ENCODE peak calls at places on chromosomes 12 and 14, in eight cellular contexts. U is GM12865; C is Peyer's patch; K is Panc1; F is breast epithelium; P is NB4; N is astrocyte of the cerebellum; T is CD8-positive, alpha-beta T cell. X is an unnamed sample.

GRCh38 chr14:74702293-74702692 is 10.6 kb downstream of the AREL1 start:
- DNase-seq in U (no peak), C (no peak), K (no peak), F (no peak), P (no peak), N (no peak), T (no peak), X (no peak)

GRCh38 chr14:23068792-23069412 is 11.6 kb upstream of the CDH24 start:
- DNase-seq in U (peak; percentile 90), C (peak; percentile 71), K (peak; percentile 86), F (peak; percentile 78), P (peak; percentile 86), N (peak; percentile 90), T (peak; percentile 73), X (peak; percentile 92)

GRCh38 chr12:49342066-49342913 is 4.4 kb upstream of the DNAJC22 start:
- DNase-seq in U (peak; percentile 88), C (peak; percentile 68), K (peak; percentile 39), F (no peak), P (peak; percentile 93), N (peak; percentile 49), T (peak; percentile 74), X (no peak)

GRCh38 chr12:55068416-55069010 is 48.7 kb downstream of the NEUROD4 start:
- DNase-seq in U (peak; percentile 56), C (no peak), K (peak; percentile 35), F (no peak), P (peak; percentile 75), N (peak; percentile 31), T (no peak), X (peak; percentile 55)

GRCh38 chr14:61500046-61500445 is 178.7 kb downstream of the PRKCH start:
- DNase-seq in U (no peak), C (no peak), K (no peak), F (no peak), P (no peak), N (no peak), T (no peak), X (no peak)

GRCh38 chr14:104968153-104968527 is 10.0 kb downstream of the AHNAK2 start:
- DNase-seq in U (no peak), C (no peak), K (no peak), F (peak; percentile 78), P (no peak), N (peak; percentile 39), T (no peak), X (no peak)

GRCh38 chr12:3750616-3751015 is 2.3 kb downstream of the CRACR2A start:
- DNase-seq in U (no peak), C (no peak), K (no peak), F (no peak), P (no peak), N (no peak), T (no peak), X (no peak)

GRCh38 chr12:1093166-1093751 is 102.2 kb downstream of the ERC1 start:
- DNase-seq in U (peak; percentile 81), C (no peak), K (no peak), F (no peak), P (peak; percentile 70), N (peak; percentile 57), T (no peak), X (peak; percentile 31)

DNA sequence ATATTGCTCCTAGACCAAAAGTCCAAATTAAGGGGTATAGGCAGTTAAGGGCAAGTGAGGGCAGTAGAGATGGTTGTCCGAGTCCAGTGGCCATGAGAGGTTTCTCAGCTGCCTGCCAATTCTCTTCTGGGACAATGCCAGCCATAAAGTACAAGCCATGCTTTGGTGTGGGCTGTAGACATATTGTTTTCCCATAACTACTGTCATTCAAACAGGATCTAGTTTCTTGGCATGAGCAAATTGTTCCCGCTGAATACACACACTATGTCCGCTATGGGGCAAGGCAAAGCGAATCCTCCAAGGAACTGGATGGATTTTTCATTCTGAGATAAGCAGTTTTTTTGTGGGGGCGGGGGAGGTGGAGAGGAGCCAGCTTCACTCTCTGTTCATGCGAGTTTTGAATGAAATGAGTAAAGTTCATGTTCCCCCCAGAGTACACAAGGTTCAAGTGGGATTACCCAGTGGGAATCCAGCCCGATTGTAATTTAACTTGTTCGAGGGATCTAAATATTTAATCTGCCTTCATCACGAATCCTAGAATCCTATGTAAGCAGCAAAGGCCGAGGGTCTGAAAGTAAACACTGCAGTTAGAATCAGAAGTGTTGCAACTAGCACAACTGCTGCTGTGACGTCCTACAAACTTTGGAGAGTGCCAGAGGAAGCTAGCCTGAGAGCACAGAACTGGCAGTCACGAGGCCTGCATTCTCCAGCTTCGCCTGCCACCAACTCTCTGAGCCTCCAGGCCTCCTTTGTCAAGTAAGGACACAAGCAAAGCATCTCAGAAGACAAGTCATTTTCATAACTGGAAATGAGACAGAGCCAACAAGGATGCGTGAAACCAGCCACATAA is 137.0 kb downstream of the CRADD start:
- DNase-seq in U (peak; percentile 28), C (no peak), K (no peak), F (peak; percentile 72), P (no peak), N (no peak), T (no peak), X (no peak)
- H3K4me3 ChIP-seq in U (no peak overlapping the region), C (no peak overlapping the region), K (no peak overlapping the region), F (no peak overlapping the region), P (no peak overlapping the region), N (no peak overlapping the region), T (no peak overlapping the region), X (no peak overlapping the region)

GRCh38 chr14:60189923-60190840 is 25.0 kb upstream of the DHRS7 start:
- DNase-seq in U (peak; percentile 42), C (no peak), K (no peak), F (no peak), P (no peak), N (no peak), T (no peak), X (no peak)

GRCh38 chr14:60183724-60184596 is 18.8 kb upstream of the DHRS7 start:
- DNase-seq in U (peak; percentile 82), C (no peak), K (no peak), F (no peak), P (peak; percentile 75), N (peak; percentile 65), T (no peak), X (no peak)

GRCh38 chr14:60188696-60189095 is 23.5 kb upstream of the DHRS7 start:
- DNase-seq in U (no peak), C (no peak), K (no peak), F (no peak), P (no peak), N (no peak), T (no peak), X (no peak)

GRCh38 chr14:60184597-60185555 is 19.7 kb upstream of the DHRS7 start:
- DNase-seq in U (no peak), C (no peak), K (no peak), F (no peak), P (peak; percentile 18), N (no peak), T (no peak), X (no peak)

DNA sequence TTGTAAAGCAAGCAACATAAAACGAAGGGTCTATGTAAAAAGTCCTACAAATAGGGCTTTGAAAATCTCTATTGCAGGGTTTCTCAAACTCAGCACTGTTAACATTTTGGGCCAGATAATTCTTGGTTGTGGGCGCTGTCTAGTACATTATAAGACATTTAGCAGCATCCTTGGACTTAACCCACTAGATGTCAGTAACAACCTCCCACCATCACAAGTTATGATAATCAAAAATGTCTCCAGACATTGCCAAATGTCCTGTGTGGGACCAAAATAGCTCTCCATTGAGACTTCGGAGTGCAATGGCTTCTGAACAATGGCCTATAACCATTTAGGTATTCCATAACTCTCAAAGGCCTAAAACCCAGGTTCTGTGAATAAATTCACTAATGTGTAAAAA is 22.9 kb upstream of the DHRS7 start:
- DNase-seq in U (peak; percentile 52), C (no peak), K (no peak), F (no peak), P (peak; percentile 45), N (no peak), T (no peak), X (no peak)
- TF ChIP-seq CTCF in U (peak; percentile 35), C (no peak), K (peak; percentile 21), F (no peak), P (peak; percentile 4), N (peak; percentile 21), T (no peak), X (no peak)

GRCh38 chr12:100141666-100141997 is 1.0 kb downstream of the BLTP3B start:
- DNase-seq in U (peak; percentile 56), C (no peak), K (peak; percentile 77), F (no peak), P (peak; percentile 93), N (peak; percentile 84), T (no peak), X (peak; percentile 21)

GRCh38 chr12:100133200-100133599 is 9.5 kb downstream of the BLTP3B start:
- DNase-seq in U (no peak), C (no peak), K (no peak), F (no peak), P (no peak), N (no peak), T (no peak), X (no peak)

GRCh38 chr12:100142851-100143559 is at the start of gene BLTP3B:
- DNase-seq in U (peak; percentile 92), C (peak; percentile 92), K (no peak), F (peak; percentile 91), P (peak; percentile 96), N (peak; percentile 44), T (peak; percentile 88), X (peak; percentile 14)

GRCh38 chr12:100141998-100142850 is 450 bp downstream of the BLTP3B start:
- DNase-seq in U (peak; percentile 63), C (peak; percentile 36), K (no peak), F (peak; percentile 60), P (peak; percentile 64), N (no peak), T (peak; percentile 34), X (no peak)

GRCh38 chr12:100138048-100138907 is 4.4 kb downstream of the BLTP3B start:
- DNase-seq in U (peak; percentile 59), C (no peak), K (no peak), F (no peak), P (peak; percentile 72), N (no peak), T (no peak), X (no peak)
- H3K4me3 ChIP-seq in U (peak overlapping the region; percentile 30), C (no peak overlapping the region), K (no peak overlapping the region), F (no peak overlapping the region), P (peak overlapping the region; percentile 10), N (no peak overlapping the region), T (no peak overlapping the region), X (no peak overlapping the region)

GRCh38 chr12:95721320-95721719 is 69.2 kb downstream of the NTN4 start:
- DNase-seq in U (peak; percentile 18), C (no peak), K (no peak), F (no peak), P (no peak), N (no peak), T (no peak), X (no peak)
- TF ChIP-seq CTCF in U (no peak), C (no peak), K (peak; percentile 30), F (no peak), P (peak; percentile 7), N (peak; percentile 24), T (no peak), X (no peak)

DNA sequence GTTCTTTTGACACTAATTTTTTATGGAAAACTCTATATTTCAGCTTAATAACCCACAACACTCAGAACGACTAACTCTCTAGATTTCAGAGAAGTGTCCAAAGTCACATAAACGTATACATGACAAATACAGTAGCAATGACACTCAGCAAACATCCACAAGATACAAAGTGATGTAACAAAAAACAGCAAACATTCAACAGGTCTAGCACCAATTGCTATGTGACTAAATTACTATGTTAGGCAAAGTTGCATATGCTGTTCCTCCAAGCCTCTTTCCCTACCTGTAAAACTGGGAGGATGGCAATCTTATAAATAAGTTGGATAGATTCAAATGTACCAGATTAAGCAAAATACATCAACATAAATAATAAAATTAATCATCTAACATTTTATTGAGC is 1.7 kb downstream of the RECQL start:
- DNase-seq in U (no peak), C (no peak), K (no peak), F (no peak), P (no peak), N (no peak), T (no peak), X (no peak)
- H3K4me3 ChIP-seq in U (peak overlapping the region; percentile 93), C (no peak overlapping the region), K (peak overlapping the region; percentile 97), F (no peak overlapping the region), P (peak overlapping the region; percentile 75), N (no peak overlapping the region), T (no peak overlapping the region), X (peak overlapping the region; percentile 80)

GRCh38 chr14:69191340-69192111 is at the start of gene EXD2:
- DNase-seq in U (peak; percentile 93), C (peak; percentile 88), K (peak; percentile 39), F (peak; percentile 92), P (peak; percentile 91), N (peak; percentile 42), T (peak; percentile 73), X (peak; percentile 59)
- TF ChIP-seq CTCF in U (no peak), C (no peak), K (no peak), F (no peak), P (no peak), N (no peak), T (no peak), X (no peak)

X was measured in HFF-Myc.